ENCODE peak calls at places on chromosomes 4 and X, in ten cellular contexts. B is IMR-90; M is AG08395; S is CD8-positive, alpha-beta T cell; E is PC-3; F is D341Med; X is Calu3; H is BJ; J is BE2C; Y is Caco-2. I is an unnamed sample.

GRCh38 chr4:143771269-143771668 is 70.8 kb upstream of the FREM3 start:
- DNase-seq in J (no peak), X (no peak), E (no peak), S (no peak), Y (no peak), F (no peak), B (no peak), H (no peak), M (no peak), I (no peak)

GRCh38 chr4:111959202-111959601 is 186.1 kb upstream of the FAM241A start:
- DNase-seq in X (peak; percentile 35), Y (no peak), S (no peak), E (peak; percentile 48), H (no peak), B (peak; percentile 10), J (no peak), M (peak; percentile 36), F (no peak), I (peak; percentile 44)

GRCh38 chr4:8427761-8428287 is 12.7 kb downstream of the ACOX3 start:
- DNase-seq in F (peak; percentile 52), B (peak; percentile 33), X (no peak), J (no peak), S (no peak), Y (peak; percentile 32), E (peak; percentile 18), H (no peak), M (peak; percentile 52), I (peak; percentile 40)

GRCh38 chrX:45735571-45735970 is 534.9 kb upstream of the DIPK2B start:
- DNase-seq in Y (no peak), B (no peak), S (no peak), X (no peak), H (no peak), M (no peak), F (no peak), E (peak; percentile 91), J (no peak), I (no peak)

GRCh38 chr4:152530600-152530999 is 5.3 kb downstream of the FBXW7 start:
- DNase-seq in X (no peak), J (no peak), E (no peak), S (no peak), Y (no peak), F (no peak), H (no peak), B (no peak), M (no peak), I (no peak)

GRCh38 chr4:140374130-140374477 is 658 bp downstream of the SCOC start:
- DNase-seq in M (no peak), X (no peak), F (no peak), J (no peak), E (peak; percentile 34), B (no peak), S (no peak), Y (no peak), H (no peak), I (no peak)

GRCh38 chr4:77072195-77072753 is 3.5 kb downstream of the CCNI start:
- DNase-seq in S (peak; percentile 26), M (no peak), B (no peak), H (no peak), E (peak; percentile 29), J (no peak), X (peak; percentile 49), Y (peak; percentile 59), F (no peak), I (peak; percentile 63)

GRCh38 chr4:82044141-82044993 is 329.4 kb downstream of the HNRNPD start:
- DNase-seq in B (peak; percentile 0), S (no peak), E (peak; percentile 19), F (peak; percentile 83), Y (peak; percentile 80), J (peak; percentile 53), H (no peak), X (peak; percentile 85), M (peak; percentile 19), I (peak; percentile 85)

GRCh38 chr4:7101692-7102515 is 34.0 kb upstream of the GRPEL1 start:
- DNase-seq in S (peak; percentile 45), J (peak; percentile 77), X (peak; percentile 66), F (peak; percentile 80), H (no peak), B (peak; percentile 60), Y (peak; percentile 77), E (peak; percentile 64), M (peak; percentile 83), I (peak; percentile 80)

GRCh38 chrX:39897741-39898097 is 200.0 kb downstream of the BCOR start:
- DNase-seq in M (no peak), X (no peak), B (no peak), F (no peak), Y (no peak), J (no peak), S (no peak), E (peak; percentile 41), H (no peak), I (no peak)

GRCh38 chr4:78032446-78032845 is 24.7 kb upstream of the FRAS1 start:
- DNase-seq in H (no peak), F (peak; percentile 18), M (no peak), E (no peak), X (no peak), S (no peak), Y (no peak), B (no peak), J (peak; percentile 80), I (no peak)

GRCh38 chr4:174563399-174563798 is 41.1 kb upstream of the HPGD start:
- DNase-seq in S (no peak), Y (no peak), F (no peak), B (no peak), M (no peak), X (no peak), J (no peak), E (no peak), H (no peak), I (no peak)

I was measured in hepatocyte.